ENCODE peak calls at places on chromosomes 16 and 17, in seven cellular contexts. One of them, this sample, is unnamed.

GRCh38 chr17:2212328-2212981 is 91.1 kb downstream of the SMG6 start:
- DNase-seq in H9: no peak
- DNase-seq in mesenchymal stem cell: peak
- DNase-seq in H1: no peak
- DNase-seq in mesendoderm: no peak
- DNase-seq in IMR-90: peak
- DNase-seq in trophoblast cell: peak
- DNase-seq in this sample: no peak

GRCh38 chr17:77681820-77682219 is 276.7 kb upstream of the TNRC6C start:
- DNase-seq in H9: peak
- DNase-seq in mesenchymal stem cell: no peak
- DNase-seq in H1: no peak
- DNase-seq in mesendoderm: no peak
- DNase-seq in IMR-90: peak
- DNase-seq in trophoblast cell: no peak
- DNase-seq in this sample: no peak

GRCh38 chr17:60519795-60520194 is 6.2 kb downstream of the APPBP2 start:
- DNase-seq in H9: no peak
- DNase-seq in mesenchymal stem cell: no peak
- DNase-seq in H1: no peak
- DNase-seq in mesendoderm: no peak
- DNase-seq in IMR-90: no peak
- DNase-seq in trophoblast cell: no peak
- DNase-seq in this sample: no peak

GRCh38 chr17:80270104-80270503 is 9.5 kb downstream of the RNF213 start:
- DNase-seq in H9: peak
- DNase-seq in mesenchymal stem cell: no peak
- DNase-seq in H1: peak
- DNase-seq in mesendoderm: peak
- DNase-seq in IMR-90: no peak
- DNase-seq in trophoblast cell: no peak
- DNase-seq in this sample: no peak

GRCh38 chr17:80263253-80264047 is 2.8 kb downstream of the RNF213 start:
- DNase-seq in H9: peak
- DNase-seq in mesenchymal stem cell: peak
- DNase-seq in H1: no peak
- DNase-seq in mesendoderm: peak
- DNase-seq in IMR-90: peak
- DNase-seq in trophoblast cell: peak
- DNase-seq in this sample: no peak

GRCh38 chr17:81422776-81423697 is 27.8 kb downstream of the BAHCC1 start:
- DNase-seq in H9: peak
- DNase-seq in mesenchymal stem cell: peak
- DNase-seq in H1: no peak
- DNase-seq in mesendoderm: peak
- DNase-seq in IMR-90: peak
- DNase-seq in trophoblast cell: peak
- DNase-seq in this sample: no peak

GRCh38 chr16:88306860-88307545 is 75.8 kb upstream of the ZNF469 start:
- DNase-seq in H9: no peak
- DNase-seq in mesenchymal stem cell: peak
- DNase-seq in H1: no peak
- DNase-seq in mesendoderm: no peak
- DNase-seq in IMR-90: peak
- DNase-seq in trophoblast cell: peak
- DNase-seq in this sample: no peak

GRCh38 chr16:87586201-87586782 is 16.0 kb upstream of the JPH3 start:
- DNase-seq in H9: no peak
- DNase-seq in mesenchymal stem cell: peak
- DNase-seq in H1: no peak
- DNase-seq in mesendoderm: no peak
- DNase-seq in IMR-90: peak
- DNase-seq in trophoblast cell: peak
- DNase-seq in this sample: no peak

GRCh38 chr16:48441106-48441505 is 55.9 kb upstream of the SIAH1 start:
- DNase-seq in H9: no peak
- DNase-seq in mesenchymal stem cell: no peak
- DNase-seq in H1: no peak
- DNase-seq in mesendoderm: peak
- DNase-seq in IMR-90: no peak
- DNase-seq in trophoblast cell: no peak
- DNase-seq in this sample: no peak

GRCh38 chr17:43813386-43813785 is 19.6 kb downstream of the MPP3 start:
- DNase-seq in H9: no peak
- DNase-seq in mesenchymal stem cell: no peak
- DNase-seq in H1: no peak
- DNase-seq in mesendoderm: no peak
- DNase-seq in IMR-90: no peak
- DNase-seq in trophoblast cell: no peak
- DNase-seq in this sample: no peak

GRCh38 chr16:31471875-31472558 is at the start of gene TGFB1I1:
- DNase-seq in H9: peak
- DNase-seq in mesenchymal stem cell: peak
- DNase-seq in H1: no peak
- DNase-seq in mesendoderm: peak
- DNase-seq in IMR-90: peak
- DNase-seq in trophoblast cell: no peak
- DNase-seq in this sample: no peak

GRCh38 chr16:56470666-56471065 is 19.3 kb downstream of the OGFOD1 start:
- DNase-seq in H9: no peak
- DNase-seq in mesenchymal stem cell: no peak
- DNase-seq in H1: no peak
- DNase-seq in mesendoderm: no peak
- DNase-seq in IMR-90: no peak
- DNase-seq in trophoblast cell: no peak
- DNase-seq in this sample: no peak

GRCh38 chr16:66886346-66886745 is 6.0 kb downstream of the PDP2 start:
- DNase-seq in H9: no peak
- DNase-seq in mesenchymal stem cell: no peak
- DNase-seq in H1: no peak
- DNase-seq in mesendoderm: no peak
- DNase-seq in IMR-90: peak
- DNase-seq in trophoblast cell: peak
- DNase-seq in this sample: no peak

GRCh38 chr16:28183930-28184329 is 27.8 kb downstream of the XPO6 start:
- DNase-seq in H9: no peak
- DNase-seq in mesenchymal stem cell: no peak
- DNase-seq in H1: no peak
- DNase-seq in mesendoderm: no peak
- DNase-seq in IMR-90: no peak
- DNase-seq in trophoblast cell: no peak
- DNase-seq in this sample: no peak

GRCh38 chr17:38429476-38430100 is 1.3 kb downstream of the ARHGAP23 start:
- DNase-seq in H9: no peak
- DNase-seq in mesenchymal stem cell: peak
- DNase-seq in H1: no peak
- DNase-seq in mesendoderm: no peak
- DNase-seq in IMR-90: no peak
- DNase-seq in trophoblast cell: peak
- DNase-seq in this sample: no peak

GRCh38 chr16:23408242-23409201 is 44.5 kb downstream of the COG7 start:
- DNase-seq in H9: no peak
- DNase-seq in mesenchymal stem cell: peak
- DNase-seq in H1: no peak
- DNase-seq in mesendoderm: peak
- DNase-seq in IMR-90: peak
- DNase-seq in trophoblast cell: peak
- DNase-seq in this sample: peak

GRCh38 chr17:83076930-83077329 is 2.5 kb upstream of the METRNL start:
- DNase-seq in H9: no peak
- DNase-seq in mesenchymal stem cell: no peak
- DNase-seq in H1: no peak
- DNase-seq in mesendoderm: no peak
- DNase-seq in IMR-90: no peak
- DNase-seq in trophoblast cell: no peak
- DNase-seq in this sample: no peak

DNA sequence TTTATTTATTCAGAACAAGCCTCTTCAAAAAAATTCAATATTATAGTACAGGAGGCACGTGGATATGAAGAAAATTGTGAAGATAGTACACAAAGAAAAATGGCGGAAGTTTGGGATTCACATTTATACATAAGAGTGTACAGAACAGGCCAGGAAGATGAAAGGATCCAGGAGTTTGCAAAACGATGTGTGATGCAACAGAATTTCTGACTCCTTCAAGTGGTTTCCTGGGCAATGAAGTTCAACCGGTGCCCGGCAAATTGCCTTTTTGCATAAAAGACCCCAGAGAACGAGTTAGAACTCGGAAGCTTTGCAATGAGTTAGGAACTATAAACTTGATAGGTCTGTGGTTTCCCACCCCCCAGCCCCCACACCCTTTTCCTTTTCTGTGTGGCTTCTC is 189.1 kb downstream of the SALL1 start:
- DNase-seq in H9: no peak
- DNase-seq in mesenchymal stem cell: no peak
- DNase-seq in H1: no peak
- DNase-seq in mesendoderm: no peak
- DNase-seq in IMR-90: no peak
- DNase-seq in trophoblast cell: no peak
- DNase-seq in this sample: no peak
- H3K18ac ChIP-seq in H9: no peak
- H3K18ac ChIP-seq in mesenchymal stem cell: no peak
- H3K18ac ChIP-seq in H1: no peak
- H3K18ac ChIP-seq in mesendoderm: no peak
- H3K18ac ChIP-seq in IMR-90: no peak
- H3K18ac ChIP-seq in trophoblast cell: no peak
- H3K18ac ChIP-seq in this sample: no peak

DNA sequence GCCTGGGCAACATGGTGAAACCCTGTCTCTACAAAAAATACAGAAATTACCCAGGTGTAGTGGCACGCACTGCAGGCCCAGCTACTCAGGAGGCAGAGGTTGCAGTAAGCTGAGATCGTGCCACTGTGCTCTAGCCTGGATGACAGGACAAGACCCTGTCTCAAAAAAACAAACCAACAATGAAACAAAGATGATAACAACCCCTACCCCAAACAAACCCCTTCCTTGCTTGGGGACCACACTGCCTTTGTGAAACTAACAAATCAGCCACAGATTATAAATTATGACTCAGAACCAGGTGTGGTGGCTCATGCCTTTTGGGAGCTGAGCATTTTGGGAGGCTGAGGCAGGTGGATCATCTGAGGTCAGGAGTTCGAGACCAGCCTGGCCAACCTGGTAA is 75.3 kb upstream of the RPH3AL start:
- DNase-seq in H9: no peak
- DNase-seq in mesenchymal stem cell: no peak
- DNase-seq in H1: no peak
- DNase-seq in mesendoderm: no peak
- DNase-seq in IMR-90: no peak
- DNase-seq in trophoblast cell: no peak
- DNase-seq in this sample: no peak
- H3K18ac ChIP-seq in H9: no peak
- H3K18ac ChIP-seq in mesenchymal stem cell: no peak
- H3K18ac ChIP-seq in H1: peak
- H3K18ac ChIP-seq in mesendoderm: no peak
- H3K18ac ChIP-seq in IMR-90: no peak
- H3K18ac ChIP-seq in trophoblast cell: no peak
- H3K18ac ChIP-seq in this sample: no peak

GRCh38 chr16:53600076-53600475 is 97.1 kb upstream of the AKTIP start:
- DNase-seq in H9: no peak
- DNase-seq in mesenchymal stem cell: peak
- DNase-seq in H1: no peak
- DNase-seq in mesendoderm: no peak
- DNase-seq in IMR-90: peak
- DNase-seq in trophoblast cell: no peak
- DNase-seq in this sample: no peak
- H3K18ac ChIP-seq in H9: no peak
- H3K18ac ChIP-seq in mesenchymal stem cell: no peak
- H3K18ac ChIP-seq in H1: no peak
- H3K18ac ChIP-seq in mesendoderm: no peak
- H3K18ac ChIP-seq in IMR-90: no peak
- H3K18ac ChIP-seq in trophoblast cell: no peak
- H3K18ac ChIP-seq in this sample: no peak

DNA sequence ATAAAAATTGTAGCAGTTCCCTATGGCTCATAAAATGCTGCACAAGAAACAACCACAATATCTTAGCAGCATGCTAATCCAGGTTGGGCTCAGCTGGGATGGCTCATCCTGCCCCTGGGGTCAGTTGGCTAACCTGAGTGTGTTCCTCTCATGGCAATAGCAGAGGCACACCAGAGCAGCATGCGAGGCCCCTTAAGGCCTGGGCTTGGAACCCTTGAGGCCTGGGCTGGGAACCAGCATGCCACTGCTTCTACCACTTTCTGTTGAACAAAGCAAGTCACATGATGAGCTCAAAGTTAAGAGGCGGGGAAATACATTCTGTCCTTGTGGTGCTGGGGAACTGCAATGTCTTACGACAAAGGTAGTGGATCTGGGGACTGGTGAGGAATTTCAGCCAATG is 154.4 kb upstream of the FOXF1 start:
- DNase-seq in H9: no peak
- DNase-seq in mesenchymal stem cell: no peak
- DNase-seq in H1: no peak
- DNase-seq in mesendoderm: peak
- DNase-seq in IMR-90: no peak
- DNase-seq in trophoblast cell: no peak
- DNase-seq in this sample: no peak
- H3K18ac ChIP-seq in H9: no peak
- H3K18ac ChIP-seq in mesenchymal stem cell: peak
- H3K18ac ChIP-seq in H1: no peak
- H3K18ac ChIP-seq in mesendoderm: no peak
- H3K18ac ChIP-seq in IMR-90: peak
- H3K18ac ChIP-seq in trophoblast cell: no peak
- H3K18ac ChIP-seq in this sample: no peak

GRCh38 chr17:57107498-57108101 is 22.6 kb downstream of the AKAP1 start:
- DNase-seq in H9: no peak
- DNase-seq in mesenchymal stem cell: peak
- DNase-seq in H1: no peak
- DNase-seq in mesendoderm: no peak
- DNase-seq in IMR-90: peak
- DNase-seq in trophoblast cell: no peak
- DNase-seq in this sample: no peak

GRCh38 chr17:57104461-57105175 is 19.6 kb downstream of the AKAP1 start:
- DNase-seq in H9: no peak
- DNase-seq in mesenchymal stem cell: no peak
- DNase-seq in H1: no peak
- DNase-seq in mesendoderm: no peak
- DNase-seq in IMR-90: peak
- DNase-seq in trophoblast cell: no peak
- DNase-seq in this sample: no peak

GRCh38 chr17:57108656-57109392 is 23.8 kb downstream of the AKAP1 start:
- DNase-seq in H9: no peak
- DNase-seq in mesenchymal stem cell: no peak
- DNase-seq in H1: no peak
- DNase-seq in mesendoderm: no peak
- DNase-seq in IMR-90: no peak
- DNase-seq in trophoblast cell: no peak
- DNase-seq in this sample: no peak

GRCh38 chr17:57106107-57106835 is 21.2 kb downstream of the AKAP1 start:
- DNase-seq in H9: peak
- DNase-seq in mesenchymal stem cell: no peak
- DNase-seq in H1: no peak
- DNase-seq in mesendoderm: peak
- DNase-seq in IMR-90: no peak
- DNase-seq in trophoblast cell: peak
- DNase-seq in this sample: no peak

GRCh38 chr17:57106836-57107497 is 21.9 kb downstream of the AKAP1 start:
- DNase-seq in H9: no peak
- DNase-seq in mesenchymal stem cell: no peak
- DNase-seq in H1: no peak
- DNase-seq in mesendoderm: no peak
- DNase-seq in IMR-90: no peak
- DNase-seq in trophoblast cell: no peak
- DNase-seq in this sample: no peak
- H3K18ac ChIP-seq in H9: no peak
- H3K18ac ChIP-seq in mesenchymal stem cell: no peak
- H3K18ac ChIP-seq in H1: peak
- H3K18ac ChIP-seq in mesendoderm: no peak
- H3K18ac ChIP-seq in IMR-90: no peak
- H3K18ac ChIP-seq in trophoblast cell: no peak
- H3K18ac ChIP-seq in this sample: peak